ENCODE peak calls at places on chromosome 22, in six cellular contexts. One of them, this sample, is unnamed.

GRCh38 chr22:39685336-39686177 is 115.0 kb downstream of the CACNA1I start:
- DNase-seq in psoas muscle: no peak
- DNase-seq in retinal pigment epithelial cell: no peak
- DNase-seq in HFFc6: no peak
- DNase-seq in adrenal gland: no peak
- DNase-seq in neural progenitor cell: no peak
- DNase-seq in this sample: no peak

GRCh38 chr22:20434773-20435172 is 2.9 kb downstream of the SCARF2 start:
- DNase-seq in psoas muscle: no peak
- DNase-seq in retinal pigment epithelial cell: no peak
- DNase-seq in HFFc6: no peak
- DNase-seq in adrenal gland: no peak
- DNase-seq in neural progenitor cell: no peak
- DNase-seq in this sample: no peak

GRCh38 chr22:17806437-17806836 is 32.2 kb upstream of the BID start:
- DNase-seq in psoas muscle: no peak
- DNase-seq in retinal pigment epithelial cell: no peak
- DNase-seq in HFFc6: no peak
- DNase-seq in adrenal gland: no peak
- DNase-seq in neural progenitor cell: no peak
- DNase-seq in this sample: no peak

GRCh38 chr22:27372969-27373670 is 428.4 kb downstream of the MN1 start:
- DNase-seq in psoas muscle: no peak
- DNase-seq in retinal pigment epithelial cell: no peak
- DNase-seq in HFFc6: no peak
- DNase-seq in adrenal gland: no peak
- DNase-seq in neural progenitor cell: peak; percentile 96
- DNase-seq in this sample: no peak

GRCh38 chr22:50734343-50734771 is 3.6 kb upstream of the ACR start:
- DNase-seq in psoas muscle: no peak
- DNase-seq in retinal pigment epithelial cell: no peak
- DNase-seq in HFFc6: no peak
- DNase-seq in adrenal gland: peak; percentile 16
- DNase-seq in neural progenitor cell: no peak
- DNase-seq in this sample: no peak

GRCh38 chr22:22866381-22867111 is 21.1 kb upstream of the IGLL5 start:
- DNase-seq in psoas muscle: no peak
- DNase-seq in retinal pigment epithelial cell: no peak
- DNase-seq in HFFc6: no peak
- DNase-seq in adrenal gland: no peak
- DNase-seq in neural progenitor cell: no peak
- DNase-seq in this sample: no peak

GRCh38 chr22:46574993-46575914 is 37.8 kb upstream of the CELSR1 start:
- DNase-seq in psoas muscle: peak; percentile 16
- DNase-seq in retinal pigment epithelial cell: no peak
- DNase-seq in HFFc6: no peak
- DNase-seq in adrenal gland: peak; percentile 59
- DNase-seq in neural progenitor cell: peak; percentile 30
- DNase-seq in this sample: no peak

GRCh38 chr22:27154717-27155116 is 497.3 kb downstream of the MIAT start:
- DNase-seq in psoas muscle: no peak
- DNase-seq in retinal pigment epithelial cell: no peak
- DNase-seq in HFFc6: no peak
- DNase-seq in adrenal gland: peak; percentile 35
- DNase-seq in neural progenitor cell: no peak
- DNase-seq in this sample: no peak

GRCh38 chr22:36323855-36324331 is 63.9 kb downstream of the MYH9 start:
- DNase-seq in psoas muscle: peak; percentile 73
- DNase-seq in retinal pigment epithelial cell: no peak
- DNase-seq in HFFc6: no peak
- DNase-seq in adrenal gland: no peak
- DNase-seq in neural progenitor cell: no peak
- DNase-seq in this sample: no peak

GRCh38 chr22:39317084-39317755 is 2.2 kb downstream of the RPL3 start:
- DNase-seq in psoas muscle: no peak
- DNase-seq in retinal pigment epithelial cell: no peak
- DNase-seq in HFFc6: no peak
- DNase-seq in adrenal gland: no peak
- DNase-seq in neural progenitor cell: no peak
- DNase-seq in this sample: no peak

GRCh38 chr22:43385770-43386641 is 25.8 kb upstream of the MPPED1 start:
- DNase-seq in psoas muscle: peak; percentile 71
- DNase-seq in retinal pigment epithelial cell: no peak
- DNase-seq in HFFc6: peak; percentile 50
- DNase-seq in adrenal gland: peak; percentile 81
- DNase-seq in neural progenitor cell: peak; percentile 91
- DNase-seq in this sample: peak; percentile 16

GRCh38 chr22:18005201-18005926 is 19.0 kb downstream of the MICAL3 start:
- DNase-seq in psoas muscle: no peak
- DNase-seq in retinal pigment epithelial cell: no peak
- DNase-seq in HFFc6: no peak
- DNase-seq in adrenal gland: no peak
- DNase-seq in neural progenitor cell: no peak
- DNase-seq in this sample: no peak

GRCh38 chr22:24507742-24508141 is 12.6 kb downstream of the UPB1 start:
- DNase-seq in psoas muscle: no peak
- DNase-seq in retinal pigment epithelial cell: no peak
- DNase-seq in HFFc6: no peak
- DNase-seq in adrenal gland: no peak
- DNase-seq in neural progenitor cell: peak; percentile 69
- DNase-seq in this sample: no peak

GRCh38 chr22:39732625-39733024 is 160.9 kb downstream of the ENTHD1 start:
- DNase-seq in psoas muscle: no peak
- DNase-seq in retinal pigment epithelial cell: no peak
- DNase-seq in HFFc6: no peak
- DNase-seq in adrenal gland: no peak
- DNase-seq in neural progenitor cell: no peak
- DNase-seq in this sample: no peak

GRCh38 chr22:42791721-42792452 is 65.2 kb downstream of the ARFGAP3 start:
- DNase-seq in psoas muscle: peak; percentile 72
- DNase-seq in retinal pigment epithelial cell: no peak
- DNase-seq in HFFc6: no peak
- DNase-seq in adrenal gland: no peak
- DNase-seq in neural progenitor cell: no peak
- DNase-seq in this sample: no peak

GRCh38 chr22:50622723-50623327 is 5.1 kb downstream of the ARSA start:
- DNase-seq in psoas muscle: no peak
- DNase-seq in retinal pigment epithelial cell: no peak
- DNase-seq in HFFc6: no peak
- DNase-seq in adrenal gland: no peak
- DNase-seq in neural progenitor cell: no peak
- DNase-seq in this sample: no peak

GRCh38 chr22:49008682-49009235 is 818.9 kb downstream of the BRD1 start:
- DNase-seq in psoas muscle: no peak
- DNase-seq in retinal pigment epithelial cell: no peak
- DNase-seq in HFFc6: no peak
- DNase-seq in adrenal gland: no peak
- DNase-seq in neural progenitor cell: no peak
- DNase-seq in this sample: no peak

GRCh38 chr22:49006207-49007012 is 821.3 kb downstream of the BRD1 start:
- DNase-seq in psoas muscle: no peak
- DNase-seq in retinal pigment epithelial cell: no peak
- DNase-seq in HFFc6: no peak
- DNase-seq in adrenal gland: no peak
- DNase-seq in neural progenitor cell: no peak
- DNase-seq in this sample: no peak

GRCh38 chr22:49009359-49010063 is 818.2 kb downstream of the BRD1 start:
- DNase-seq in psoas muscle: no peak
- DNase-seq in retinal pigment epithelial cell: no peak
- DNase-seq in HFFc6: no peak
- DNase-seq in adrenal gland: no peak
- DNase-seq in neural progenitor cell: no peak
- DNase-seq in this sample: no peak

GRCh38 chr22:49005557-49005956 is 822.1 kb downstream of the BRD1 start:
- DNase-seq in psoas muscle: no peak
- DNase-seq in retinal pigment epithelial cell: no peak
- DNase-seq in HFFc6: no peak
- DNase-seq in adrenal gland: no peak
- DNase-seq in neural progenitor cell: no peak
- DNase-seq in this sample: no peak

GRCh38 chr22:49007013-49007653 is 820.5 kb downstream of the BRD1 start:
- DNase-seq in psoas muscle: no peak
- DNase-seq in retinal pigment epithelial cell: no peak
- DNase-seq in HFFc6: no peak
- DNase-seq in adrenal gland: no peak
- DNase-seq in neural progenitor cell: no peak
- DNase-seq in this sample: no peak
- TF ChIP-seq CTCF in psoas muscle: no peak
- TF ChIP-seq CTCF in retinal pigment epithelial cell: no peak
- TF ChIP-seq CTCF in HFFc6: no peak
- TF ChIP-seq CTCF in adrenal gland: no peak
- TF ChIP-seq CTCF in neural progenitor cell: no peak
- TF ChIP-seq CTCF in this sample: no peak

GRCh38 chr22:25777411-25777810 is 35.4 kb downstream of the MYO18B start:
- DNase-seq in psoas muscle: no peak
- DNase-seq in retinal pigment epithelial cell: no peak
- DNase-seq in HFFc6: no peak
- DNase-seq in adrenal gland: no peak
- DNase-seq in neural progenitor cell: no peak
- DNase-seq in this sample: no peak

GRCh38 chr22:25775501-25775900 is 33.5 kb downstream of the MYO18B start:
- DNase-seq in psoas muscle: no peak
- DNase-seq in retinal pigment epithelial cell: no peak
- DNase-seq in HFFc6: no peak
- DNase-seq in adrenal gland: no peak
- DNase-seq in neural progenitor cell: peak; percentile 54
- DNase-seq in this sample: no peak

GRCh38 chr22:25779890-25780289 is 37.9 kb downstream of the MYO18B start:
- DNase-seq in psoas muscle: no peak
- DNase-seq in retinal pigment epithelial cell: no peak
- DNase-seq in HFFc6: no peak
- DNase-seq in adrenal gland: no peak
- DNase-seq in neural progenitor cell: no peak
- DNase-seq in this sample: no peak

GRCh38 chr22:25779426-25779825 is 37.4 kb downstream of the MYO18B start:
- DNase-seq in psoas muscle: no peak
- DNase-seq in retinal pigment epithelial cell: no peak
- DNase-seq in HFFc6: no peak
- DNase-seq in adrenal gland: no peak
- DNase-seq in neural progenitor cell: no peak
- DNase-seq in this sample: no peak

GRCh38 chr22:25777870-25778269 is 35.9 kb downstream of the MYO18B start:
- DNase-seq in psoas muscle: no peak
- DNase-seq in retinal pigment epithelial cell: no peak
- DNase-seq in HFFc6: peak; percentile 48
- DNase-seq in adrenal gland: no peak
- DNase-seq in neural progenitor cell: peak; percentile 45
- DNase-seq in this sample: no peak
- TF ChIP-seq CTCF in psoas muscle: peak; percentile 14
- TF ChIP-seq CTCF in retinal pigment epithelial cell: peak; percentile 42
- TF ChIP-seq CTCF in HFFc6: peak; percentile 65
- TF ChIP-seq CTCF in adrenal gland: peak; percentile 33
- TF ChIP-seq CTCF in neural progenitor cell: peak; percentile 43
- TF ChIP-seq CTCF in this sample: peak; percentile 43

DNA sequence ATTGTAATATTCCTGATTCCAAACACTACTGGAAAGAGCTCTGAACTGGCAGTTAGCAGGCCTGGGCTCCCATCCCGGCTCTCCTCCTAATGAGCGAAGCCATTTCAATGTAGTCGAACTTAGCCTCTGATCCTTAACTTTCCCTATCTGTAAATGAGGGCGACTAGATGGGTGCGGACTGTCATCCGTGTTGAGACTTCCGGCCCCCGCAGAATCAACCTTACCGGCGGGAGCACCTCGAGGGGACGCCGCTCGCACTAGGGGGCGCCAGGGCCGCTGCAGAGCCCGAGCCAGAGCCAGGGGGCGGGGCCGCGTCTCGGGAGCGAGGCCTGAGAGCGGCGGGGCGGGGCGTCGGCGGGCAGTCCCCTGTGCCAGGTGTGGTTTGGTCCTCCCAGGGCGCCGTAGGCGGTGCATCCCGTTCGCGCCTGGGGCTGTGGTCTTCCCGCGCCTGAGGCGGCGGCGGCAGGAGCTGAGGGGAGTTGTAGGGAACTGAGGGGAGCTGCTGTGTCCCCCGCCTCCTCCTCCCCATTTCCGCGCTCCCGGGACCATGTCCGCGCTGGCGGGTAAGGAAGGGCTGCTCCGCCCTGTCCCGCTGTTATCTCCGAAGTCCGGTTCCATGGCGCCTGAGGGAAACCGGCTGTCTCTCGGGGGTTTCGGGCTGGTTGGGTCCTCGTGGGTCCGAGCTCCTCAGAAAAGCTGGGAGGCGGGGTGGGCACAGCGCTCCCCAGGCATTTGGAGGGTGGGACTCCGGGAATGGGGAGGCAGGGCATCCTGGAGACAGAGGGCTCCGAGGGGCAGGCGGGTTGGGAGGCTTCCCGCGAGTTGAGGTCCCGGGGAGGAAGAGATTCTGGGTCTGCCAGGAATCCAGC is at the start of gene LIMK2:
- DNase-seq in psoas muscle: peak; percentile 96
- DNase-seq in retinal pigment epithelial cell: no peak
- DNase-seq in HFFc6: peak; percentile 74
- DNase-seq in adrenal gland: peak; percentile 94
- DNase-seq in neural progenitor cell: peak; percentile 98
- DNase-seq in this sample: no peak
- TF ChIP-seq CTCF in psoas muscle: peak; percentile 79
- TF ChIP-seq CTCF in retinal pigment epithelial cell: peak; percentile 78
- TF ChIP-seq CTCF in HFFc6: peak; percentile 88
- TF ChIP-seq CTCF in adrenal gland: peak; percentile 79
- TF ChIP-seq CTCF in neural progenitor cell: peak; percentile 88
- TF ChIP-seq CTCF in this sample: peak; percentile 95

GRCh38 chr22:32585737-32586136 is 111.1 kb downstream of the FBXO7 start:
- DNase-seq in psoas muscle: no peak
- DNase-seq in retinal pigment epithelial cell: no peak
- DNase-seq in HFFc6: no peak
- DNase-seq in adrenal gland: no peak
- DNase-seq in neural progenitor cell: no peak
- DNase-seq in this sample: no peak

GRCh38 chr22:32579533-32580220 is 105.1 kb downstream of the FBXO7 start:
- DNase-seq in psoas muscle: no peak
- DNase-seq in retinal pigment epithelial cell: no peak
- DNase-seq in HFFc6: peak; percentile 73
- DNase-seq in adrenal gland: peak; percentile 43
- DNase-seq in neural progenitor cell: no peak
- DNase-seq in this sample: no peak

GRCh38 chr22:32584650-32585049 is 110.0 kb downstream of the FBXO7 start:
- DNase-seq in psoas muscle: no peak
- DNase-seq in retinal pigment epithelial cell: no peak
- DNase-seq in HFFc6: peak; percentile 12
- DNase-seq in adrenal gland: no peak
- DNase-seq in neural progenitor cell: no peak
- DNase-seq in this sample: no peak

GRCh38 chr22:32583921-32584335 is 109.3 kb downstream of the FBXO7 start:
- DNase-seq in psoas muscle: no peak
- DNase-seq in retinal pigment epithelial cell: no peak
- DNase-seq in HFFc6: no peak
- DNase-seq in adrenal gland: no peak
- DNase-seq in neural progenitor cell: no peak
- DNase-seq in this sample: no peak

GRCh38 chr22:32583074-32583677 is 108.6 kb downstream of the FBXO7 start:
- DNase-seq in psoas muscle: no peak
- DNase-seq in retinal pigment epithelial cell: no peak
- DNase-seq in HFFc6: no peak
- DNase-seq in adrenal gland: no peak
- DNase-seq in neural progenitor cell: no peak
- DNase-seq in this sample: no peak
- TF ChIP-seq CTCF in psoas muscle: no peak
- TF ChIP-seq CTCF in retinal pigment epithelial cell: no peak
- TF ChIP-seq CTCF in HFFc6: no peak
- TF ChIP-seq CTCF in adrenal gland: no peak
- TF ChIP-seq CTCF in neural progenitor cell: no peak
- TF ChIP-seq CTCF in this sample: no peak

This sample was measured in AG04449.